ENCODE peak calls at places on chromosomes 7 and 10, in eight cellular contexts. One of them, this sample, is unnamed. For H3K4me1 and H3K9me3, the result is how much of the 10 kb centered on the place peaks cover.

GRCh38 chr10:84540022-84540616 is 211.7 kb downstream of the CCSER2 start:
- DNase-seq in A549: peak
- DNase-seq in OCI-LY7: no peak
- DNase-seq in GM12878: no peak
- DNase-seq in hepatocyte: no peak
- DNase-seq in H9: no peak
- DNase-seq in PC-9: peak
- DNase-seq in neuronal stem cell: no peak
- DNase-seq in this sample: no peak

GRCh38 chr10:81820418-81820817 is 54.6 kb upstream of the NRG3 start:
- DNase-seq in PC-9: no peak
- DNase-seq in neuronal stem cell: no peak
- DNase-seq in A549: no peak
- DNase-seq in hepatocyte: peak
- DNase-seq in OCI-LY7: no peak
- DNase-seq in H9: no peak
- DNase-seq in GM12878: no peak
- DNase-seq in this sample: peak

GRCh38 chr10:78757542-78757941 is 311.2 kb upstream of the ZMIZ1 start:
- DNase-seq in PC-9: peak
- DNase-seq in A549: no peak
- DNase-seq in neuronal stem cell: no peak
- DNase-seq in GM12878: no peak
- DNase-seq in hepatocyte: peak
- DNase-seq in OCI-LY7: no peak
- DNase-seq in H9: no peak
- DNase-seq in this sample: no peak

GRCh38 chr10:98377536-98377935 is 37.4 kb downstream of the PYROXD2 start:
- DNase-seq in hepatocyte: no peak
- DNase-seq in PC-9: no peak
- DNase-seq in GM12878: no peak
- DNase-seq in A549: no peak
- DNase-seq in neuronal stem cell: no peak
- DNase-seq in H9: no peak
- DNase-seq in OCI-LY7: no peak
- DNase-seq in this sample: no peak

GRCh38 chr7:17095951-17096350 is 202.5 kb upstream of the AHR start:
- DNase-seq in neuronal stem cell: no peak
- DNase-seq in H9: no peak
- DNase-seq in hepatocyte: no peak
- DNase-seq in OCI-LY7: no peak
- DNase-seq in GM12878: no peak
- DNase-seq in A549: no peak
- DNase-seq in PC-9: no peak
- DNase-seq in this sample: no peak

GRCh38 chr7:68793513-68793912 is 804.8 kb upstream of the AUTS2 start:
- DNase-seq in OCI-LY7: no peak
- DNase-seq in hepatocyte: no peak
- DNase-seq in A549: no peak
- DNase-seq in H9: no peak
- DNase-seq in PC-9: no peak
- DNase-seq in neuronal stem cell: no peak
- DNase-seq in GM12878: no peak
- DNase-seq in this sample: no peak

GRCh38 chr7:85115006-85115405 is 71.8 kb downstream of the SEMA3D start:
- DNase-seq in PC-9: no peak
- DNase-seq in GM12878: no peak
- DNase-seq in H9: no peak
- DNase-seq in neuronal stem cell: no peak
- DNase-seq in OCI-LY7: no peak
- DNase-seq in A549: no peak
- DNase-seq in hepatocyte: no peak
- DNase-seq in this sample: no peak

GRCh38 chr7:2567663-2568238 is 9.0 kb downstream of the IQCE start:
- DNase-seq in hepatocyte: peak
- DNase-seq in neuronal stem cell: no peak
- DNase-seq in GM12878: no peak
- DNase-seq in H9: peak
- DNase-seq in PC-9: no peak
- DNase-seq in OCI-LY7: peak
- DNase-seq in A549: no peak
- DNase-seq in this sample: no peak

GRCh38 chr7:1229334-1229935 is 3.2 kb upstream of the UNCX start:
- DNase-seq in GM12878: no peak
- DNase-seq in H9: peak
- DNase-seq in OCI-LY7: no peak
- DNase-seq in A549: no peak
- DNase-seq in PC-9: no peak
- DNase-seq in hepatocyte: no peak
- DNase-seq in neuronal stem cell: no peak
- DNase-seq in this sample: no peak

GRCh38 chr10:88707429-88708110 is 1.5 kb downstream of the LIPK start:
- DNase-seq in PC-9: peak
- DNase-seq in neuronal stem cell: no peak
- DNase-seq in A549: no peak
- DNase-seq in GM12878: no peak
- DNase-seq in H9: no peak
- DNase-seq in OCI-LY7: no peak
- DNase-seq in hepatocyte: no peak
- DNase-seq in this sample: peak

GRCh38 chr10:94062611-94063010 is 68.9 kb downstream of the PLCE1 start:
- DNase-seq in OCI-LY7: no peak
- DNase-seq in neuronal stem cell: no peak
- DNase-seq in H9: no peak
- DNase-seq in PC-9: no peak
- DNase-seq in A549: no peak
- DNase-seq in GM12878: no peak
- DNase-seq in hepatocyte: no peak
- DNase-seq in this sample: no peak

GRCh38 chr7:105691029-105691691 is 109.9 kb upstream of the EFCAB10 start:
- DNase-seq in A549: no peak
- DNase-seq in OCI-LY7: no peak
- DNase-seq in hepatocyte: no peak
- DNase-seq in GM12878: no peak
- DNase-seq in PC-9: no peak
- DNase-seq in neuronal stem cell: no peak
- DNase-seq in H9: peak
- DNase-seq in this sample: peak

DNA sequence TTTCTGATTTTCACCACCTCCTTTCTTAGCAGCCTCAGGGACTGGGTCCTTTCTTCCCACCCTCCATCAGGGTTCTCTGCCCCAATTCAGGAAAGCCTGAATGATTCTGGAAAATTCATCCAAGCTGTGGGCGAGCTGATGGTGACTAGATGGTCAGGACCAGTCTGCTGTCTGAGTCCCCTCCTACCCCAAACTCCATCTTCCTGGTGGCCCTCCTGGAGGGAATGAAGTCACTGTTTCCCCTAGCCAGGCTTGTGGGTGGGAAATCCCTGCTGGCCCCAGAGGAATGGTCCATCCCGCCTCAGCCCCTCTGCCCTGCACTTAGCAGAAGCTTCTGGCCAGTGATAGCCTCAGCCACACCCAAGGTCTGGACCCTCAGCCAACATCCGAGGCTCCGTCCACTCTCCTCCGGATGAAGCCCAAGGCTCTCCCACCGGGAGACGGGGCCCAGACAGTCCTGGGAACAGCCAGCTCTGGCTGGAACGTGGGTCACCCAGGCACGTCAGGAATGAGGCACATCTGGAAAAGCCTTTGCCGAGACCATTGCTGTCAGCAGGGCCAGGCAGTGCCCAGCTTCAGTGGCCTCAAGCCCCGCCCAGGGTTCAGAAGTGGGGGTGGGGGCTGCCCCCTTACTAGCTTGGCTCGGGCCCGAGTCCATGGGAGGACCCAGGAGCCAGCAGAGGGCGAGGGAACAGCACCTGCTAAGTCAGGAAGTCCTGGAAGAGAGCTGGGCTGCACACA is 4.0 kb upstream of the AQP1 start:
- DNase-seq in hepatocyte: no peak
- DNase-seq in neuronal stem cell: no peak
- DNase-seq in GM12878: no peak
- DNase-seq in H9: peak
- DNase-seq in A549: no peak
- DNase-seq in OCI-LY7: no peak
- DNase-seq in PC-9: no peak
- DNase-seq in this sample: no peak
- H3K4me1 ChIP-seq in hepatocyte: under half
- H3K4me1 ChIP-seq in neuronal stem cell: under half
- H3K4me1 ChIP-seq in GM12878: under half
- H3K4me1 ChIP-seq in H9: under half
- H3K4me1 ChIP-seq in A549: under half
- H3K4me1 ChIP-seq in OCI-LY7: under half
- H3K4me1 ChIP-seq in PC-9: under half
- H3K4me1 ChIP-seq in this sample: under half

GRCh38 chr7:27302590-27302989 is 60.0 kb downstream of the EVX1 start:
- DNase-seq in OCI-LY7: no peak
- DNase-seq in A549: no peak
- DNase-seq in hepatocyte: no peak
- DNase-seq in PC-9: no peak
- DNase-seq in neuronal stem cell: no peak
- DNase-seq in GM12878: no peak
- DNase-seq in H9: no peak
- DNase-seq in this sample: no peak
- H3K4me2 ChIP-seq in OCI-LY7: no peak
- H3K4me2 ChIP-seq in A549: no peak
- H3K4me2 ChIP-seq in hepatocyte: no peak
- H3K4me2 ChIP-seq in PC-9: no peak
- H3K4me2 ChIP-seq in neuronal stem cell: no peak
- H3K4me2 ChIP-seq in GM12878: no peak
- H3K4me2 ChIP-seq in H9: no peak
- H3K4me2 ChIP-seq in this sample: no peak

DNA sequence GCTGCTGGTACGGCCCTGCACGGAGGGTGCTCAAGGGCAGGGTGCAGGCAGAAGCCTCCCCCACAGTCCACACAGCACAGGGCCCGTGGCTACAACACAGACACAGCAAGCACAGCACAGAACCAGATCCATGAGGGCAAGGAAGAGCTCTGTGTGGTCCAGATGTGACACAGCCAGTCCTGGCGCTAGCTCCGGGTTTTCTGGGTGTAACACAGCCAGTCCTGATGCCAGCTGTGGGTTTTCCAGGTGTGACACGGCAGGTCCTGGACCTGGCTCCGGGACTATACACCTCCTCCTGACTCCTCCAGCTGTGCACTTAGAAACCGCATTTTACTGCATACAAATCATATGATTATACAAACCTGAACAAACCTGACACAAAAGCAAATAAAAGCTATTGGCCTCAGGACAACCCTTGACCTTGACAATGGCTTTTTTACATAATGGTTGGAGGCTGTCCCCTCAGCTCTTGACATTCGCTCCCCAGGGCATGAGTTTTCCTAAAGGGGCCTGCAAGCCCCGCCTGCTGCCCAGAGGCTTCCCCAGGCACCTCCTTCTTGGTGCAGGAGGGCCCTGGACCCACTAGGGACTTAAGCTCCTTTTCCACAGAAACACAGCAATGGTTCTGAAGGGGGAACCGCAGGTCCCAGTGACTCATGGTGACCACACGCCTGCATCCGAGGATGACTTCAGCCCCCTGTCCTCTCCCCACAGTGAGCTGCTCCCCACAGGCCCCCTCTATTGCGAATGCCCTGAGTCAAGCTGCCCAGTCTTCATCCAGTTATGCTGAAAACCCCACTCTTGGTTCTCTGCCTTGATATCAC is 209.6 kb downstream of the PTPRN2 start:
- DNase-seq in OCI-LY7: no peak
- DNase-seq in neuronal stem cell: no peak
- DNase-seq in GM12878: no peak
- DNase-seq in PC-9: no peak
- DNase-seq in H9: no peak
- DNase-seq in hepatocyte: peak
- DNase-seq in A549: no peak
- DNase-seq in this sample: no peak
- H3K9me3 ChIP-seq in OCI-LY7: under half
- H3K9me3 ChIP-seq in neuronal stem cell: under half
- H3K9me3 ChIP-seq in GM12878: under half
- H3K9me3 ChIP-seq in PC-9: under half
- H3K9me3 ChIP-seq in H9: under half
- H3K9me3 ChIP-seq in hepatocyte: under half
- H3K9me3 ChIP-seq in A549: under half
- H3K9me3 ChIP-seq in this sample: under half

GRCh38 chr10:72337039-72337629 is 17.6 kb downstream of the DNAJB12 start:
- DNase-seq in H9: peak
- DNase-seq in A549: peak
- DNase-seq in PC-9: peak
- DNase-seq in hepatocyte: peak
- DNase-seq in OCI-LY7: peak
- DNase-seq in neuronal stem cell: peak
- DNase-seq in GM12878: no peak
- DNase-seq in this sample: peak
- H3K4me1 ChIP-seq in H9: under half
- H3K4me1 ChIP-seq in A549: under half
- H3K4me1 ChIP-seq in PC-9: under half
- H3K4me1 ChIP-seq in hepatocyte: under half
- H3K4me1 ChIP-seq in OCI-LY7: under half
- H3K4me1 ChIP-seq in neuronal stem cell: under half
- H3K4me1 ChIP-seq in GM12878: half or more
- H3K4me1 ChIP-seq in this sample: under half

GRCh38 chr10:132136689-132137088 is 50.1 kb upstream of the DPYSL4 start:
- DNase-seq in A549: no peak
- DNase-seq in neuronal stem cell: no peak
- DNase-seq in GM12878: no peak
- DNase-seq in PC-9: no peak
- DNase-seq in H9: no peak
- DNase-seq in OCI-LY7: no peak
- DNase-seq in hepatocyte: no peak
- DNase-seq in this sample: no peak
- H3K4me2 ChIP-seq in A549: no peak
- H3K4me2 ChIP-seq in neuronal stem cell: no peak
- H3K4me2 ChIP-seq in GM12878: no peak
- H3K4me2 ChIP-seq in PC-9: no peak
- H3K4me2 ChIP-seq in H9: no peak
- H3K4me2 ChIP-seq in OCI-LY7: no peak
- H3K4me2 ChIP-seq in hepatocyte: no peak
- H3K4me2 ChIP-seq in this sample: no peak

GRCh38 chr7:108367314-108367713 is 88.9 kb downstream of the NRCAM start:
- DNase-seq in GM12878: no peak
- DNase-seq in PC-9: no peak
- DNase-seq in OCI-LY7: no peak
- DNase-seq in hepatocyte: no peak
- DNase-seq in neuronal stem cell: no peak
- DNase-seq in H9: no peak
- DNase-seq in A549: no peak
- DNase-seq in this sample: peak
- H3K9me3 ChIP-seq in GM12878: under half
- H3K9me3 ChIP-seq in PC-9: under half
- H3K9me3 ChIP-seq in OCI-LY7: under half
- H3K9me3 ChIP-seq in hepatocyte: under half
- H3K9me3 ChIP-seq in neuronal stem cell: under half
- H3K9me3 ChIP-seq in H9: under half
- H3K9me3 ChIP-seq in A549: under half
- H3K9me3 ChIP-seq in this sample: under half

GRCh38 chr7:150959739-150960734 is 18.1 kb downstream of the KCNH2 start:
- DNase-seq in hepatocyte: no peak
- DNase-seq in GM12878: no peak
- DNase-seq in A549: no peak
- DNase-seq in neuronal stem cell: no peak
- DNase-seq in H9: no peak
- DNase-seq in PC-9: no peak
- DNase-seq in OCI-LY7: no peak
- DNase-seq in this sample: no peak
- H3K4me1 ChIP-seq in hepatocyte: under half
- H3K4me1 ChIP-seq in GM12878: under half
- H3K4me1 ChIP-seq in A549: under half
- H3K4me1 ChIP-seq in neuronal stem cell: under half
- H3K4me1 ChIP-seq in H9: under half
- H3K4me1 ChIP-seq in PC-9: under half
- H3K4me1 ChIP-seq in OCI-LY7: under half
- H3K4me1 ChIP-seq in this sample: under half

This sample was measured in endothelial cell of umbilical vein.